ENCODE peak calls at places on chromosomes 3 and 15, in nine cellular contexts. W, H, Q, A, X, C, V, E and T are unnamed samples.

GRCh38 chr3:52454235-52454937 is 545 bp upstream of the TNNC1 start:
- DNase-seq in C (no peak), E (no peak), A (no peak), W (no peak), V (no peak), X (no peak), H (no peak), Q (no peak), T (no peak)

GRCh38 chr3:184229424-184230080 is at the start of gene VWA5B2:
- DNase-seq in X (peak; percentile 22), H (peak; percentile 80), C (no peak), E (peak; percentile 80), A (no peak), V (peak; percentile 94), W (peak; percentile 37), Q (peak; percentile 93), T (peak; percentile 8)

GRCh38 chr3:157127831-157128767 is 31.8 kb downstream of the CCNL1 start:
- DNase-seq in C (peak; percentile 89), Q (no peak), V (no peak), W (no peak), A (no peak), X (peak; percentile 79), H (peak; percentile 85), E (peak; percentile 70), T (peak; percentile 94)

GRCh38 chr15:74213858-74214284 is 11.3 kb upstream of the STRA6 start:
- DNase-seq in C (no peak), H (no peak), E (no peak), W (no peak), X (no peak), A (no peak), Q (no peak), V (peak; percentile 84), T (no peak)

GRCh38 chr3:37945407-37945802 is 45.2 kb upstream of the VILL start:
- DNase-seq in X (no peak), E (no peak), C (no peak), A (no peak), Q (no peak), H (no peak), V (no peak), W (no peak), T (no peak)

GRCh38 chr15:48939686-48940085 is 24.0 kb downstream of the SHC4 start:
- DNase-seq in H (peak; percentile 89), A (no peak), V (no peak), C (peak; percentile 95), X (no peak), W (no peak), Q (no peak), E (no peak), T (peak; percentile 90)

GRCh38 chr3:101351834-101352233 is 31.5 kb upstream of the IMPG2 start:
- DNase-seq in E (no peak), H (peak; percentile 11), Q (no peak), A (no peak), V (no peak), W (no peak), C (peak; percentile 5), X (no peak), T (no peak)

GRCh38 chr3:183892610-183893214 is 8.0 kb upstream of the PARL start:
- DNase-seq in C (no peak), E (no peak), W (no peak), V (no peak), A (no peak), X (no peak), Q (no peak), H (no peak), T (no peak)

GRCh38 chr3:14415501-14415900 is 13.1 kb downstream of the SLC6A6 start:
- DNase-seq in E (no peak), V (no peak), C (peak; percentile 59), A (no peak), Q (no peak), W (no peak), X (no peak), H (peak; percentile 72), T (peak; percentile 32)

GRCh38 chr3:188066141-188066540 is 87.8 kb upstream of the LPP start:
- DNase-seq in X (no peak), H (no peak), A (no peak), Q (no peak), C (no peak), W (no peak), V (no peak), E (no peak), T (no peak)

GRCh38 chr3:188076176-188076575 is 77.8 kb upstream of the LPP start:
- DNase-seq in A (no peak), Q (peak; percentile 9), W (no peak), C (no peak), H (no peak), X (peak; percentile 50), V (no peak), E (no peak), T (no peak)

GRCh38 chr3:188077160-188077812 is 76.7 kb upstream of the LPP start:
- DNase-seq in A (no peak), H (no peak), Q (no peak), V (no peak), X (peak; percentile 79), W (peak; percentile 56), C (no peak), E (no peak), T (no peak)

GRCh38 chr3:188067932-188068331 is 86.0 kb upstream of the LPP start:
- DNase-seq in V (no peak), H (peak; percentile 64), E (no peak), Q (no peak), C (peak; percentile 73), A (no peak), X (no peak), W (no peak), T (peak; percentile 77)

DNA sequence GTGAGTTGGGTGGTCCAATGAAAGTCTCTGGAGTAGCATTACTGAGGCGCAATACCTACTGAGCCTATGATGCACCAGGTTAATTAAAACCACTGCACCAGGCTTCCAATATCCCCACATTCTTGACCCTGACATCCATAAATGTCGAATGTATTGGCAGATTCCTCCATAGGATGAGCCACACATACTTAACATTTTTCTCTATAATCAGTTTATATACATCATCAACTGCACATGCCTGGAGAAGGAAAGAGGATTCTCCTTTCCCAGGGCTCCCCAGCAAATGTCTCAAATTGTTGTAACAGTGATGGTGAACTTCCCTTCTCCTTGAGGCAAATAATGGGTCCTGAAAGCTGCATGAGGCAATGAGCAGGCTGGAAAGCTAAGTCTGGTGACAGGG is 82.3 kb upstream of the LPP start:
- DNase-seq in X (no peak), H (no peak), E (no peak), A (no peak), V (no peak), Q (no peak), C (no peak), W (no peak), T (no peak)
- TF ChIP-seq CTCF in X (no peak), H (no peak), E (no peak), A (no peak), V (no peak), Q (no peak), C (no peak), W (no peak), T (no peak)

DNA sequence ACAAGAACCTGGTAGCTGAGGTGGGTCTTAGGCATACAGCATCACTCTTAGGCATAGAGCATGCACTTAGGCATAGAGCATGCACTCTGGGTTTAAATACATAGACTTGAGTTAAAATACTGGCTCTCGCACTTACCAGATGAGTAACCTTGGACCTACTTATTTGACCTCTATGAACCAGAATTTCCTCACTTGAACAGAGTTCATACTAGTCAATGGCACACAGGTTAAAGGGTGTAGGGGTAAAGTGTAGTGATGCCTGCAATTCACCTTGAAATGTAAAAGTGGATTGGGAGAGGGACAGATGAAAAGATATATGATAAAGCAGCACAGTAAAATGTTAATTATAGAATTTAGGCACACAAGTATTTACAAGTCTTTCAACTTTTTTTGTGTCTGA is 1.6 kb downstream of the RUVBL1 start:
- DNase-seq in V (no peak), Q (no peak), C (no peak), W (no peak), H (no peak), X (no peak), A (no peak), E (no peak), T (no peak)
- H3K4me3 ChIP-seq in V (no peak overlapping the region), Q (no peak overlapping the region), C (no peak overlapping the region), W (no peak overlapping the region), H (peak overlapping the region; percentile 94), X (no peak overlapping the region), A (peak overlapping the region; percentile 95), E (no peak overlapping the region), T (no peak overlapping the region)

GRCh38 chr15:89429023-89429422 is 67.4 kb downstream of the RHCG start:
- DNase-seq in Q (no peak), E (no peak), V (no peak), W (no peak), X (no peak), A (no peak), H (no peak), C (no peak), T (peak; percentile 19)
- H3K27me3 ChIP-seq in Q (no peaks in the 10 kb centered on the region), E (no peaks in the 10 kb centered on the region), V (peaks cover 100% of the 10 kb centered on the region), W (no peaks in the 10 kb centered on the region), X (no peaks in the 10 kb centered on the region), A (no peaks in the 10 kb centered on the region), H (no peaks in the 10 kb centered on the region), C (peaks cover 7% of the 10 kb centered on the region), T (peaks cover 2% of the 10 kb centered on the region)

GRCh38 chr3:68977486-68978167 is 35.9 kb downstream of the EOGT start:
- DNase-seq in E (no peak), H (no peak), C (no peak), X (no peak), A (no peak), V (no peak), Q (no peak), W (no peak), T (no peak)

GRCh38 chr3:68973635-68974034 is 39.8 kb downstream of the EOGT start:
- DNase-seq in C (no peak), W (no peak), A (no peak), V (no peak), E (no peak), Q (no peak), H (no peak), X (no peak), T (no peak)

GRCh38 chr3:68974711-68975110 is 38.8 kb downstream of the EOGT start:
- DNase-seq in Q (no peak), E (no peak), A (no peak), X (no peak), V (no peak), W (no peak), C (no peak), H (no peak), T (no peak)

GRCh38 chr3:68972358-68972979 is 40.1 kb upstream of the TAFA4 start:
- DNase-seq in C (peak; percentile 50), H (peak; percentile 47), Q (no peak), V (peak; percentile 92), W (peak; percentile 23), E (no peak), A (peak; percentile 30), X (peak; percentile 16), T (peak; percentile 44)
- TF ChIP-seq CTCF in C (peak; percentile 95), H (peak; percentile 68), Q (peak; percentile 66), V (peak; percentile 87), W (no peak), E (no peak), A (peak; percentile 83), X (peak; percentile 31), T (peak; percentile 78)